ENCODE peak calls at places on chromosomes 2 and 18, in seven cellular contexts. One of them, this sample, is unnamed.

GRCh38 chr2:8241317-8241716 is 440.5 kb upstream of the ID2 start:
- DNase-seq in OCI-LY7: no peak
- DNase-seq in dorsolateral prefrontal cortex: no peak
- DNase-seq in right lobe of liver: peak
- DNase-seq in AG04450: no peak
- DNase-seq in epithelial cell of esophagus: no peak
- DNase-seq in body of pancreas: no peak
- DNase-seq in this sample: no peak

GRCh38 chr18:58578321-58578720 is 50.6 kb downstream of the ALPK2 start:
- DNase-seq in right lobe of liver: no peak
- DNase-seq in AG04450: no peak
- DNase-seq in OCI-LY7: no peak
- DNase-seq in body of pancreas: no peak
- DNase-seq in dorsolateral prefrontal cortex: no peak
- DNase-seq in epithelial cell of esophagus: no peak
- DNase-seq in this sample: no peak

GRCh38 chr18:28404721-28405120 is 227.8 kb upstream of the CDH2 start:
- DNase-seq in body of pancreas: no peak
- DNase-seq in dorsolateral prefrontal cortex: no peak
- DNase-seq in OCI-LY7: no peak
- DNase-seq in right lobe of liver: no peak
- DNase-seq in AG04450: no peak
- DNase-seq in epithelial cell of esophagus: no peak
- DNase-seq in this sample: no peak

GRCh38 chr2:152486737-152487063 is 151.7 kb downstream of the FMNL2 start:
- DNase-seq in right lobe of liver: no peak
- DNase-seq in dorsolateral prefrontal cortex: no peak
- DNase-seq in body of pancreas: no peak
- DNase-seq in OCI-LY7: no peak
- DNase-seq in epithelial cell of esophagus: no peak
- DNase-seq in AG04450: no peak
- DNase-seq in this sample: no peak

GRCh38 chr2:227813562-227814353 is at the start of gene CCL20:
- DNase-seq in body of pancreas: no peak
- DNase-seq in epithelial cell of esophagus: peak
- DNase-seq in AG04450: no peak
- DNase-seq in dorsolateral prefrontal cortex: no peak
- DNase-seq in right lobe of liver: no peak
- DNase-seq in OCI-LY7: no peak
- DNase-seq in this sample: peak

GRCh38 chr2:140454717-140455116 is 1674.5 kb upstream of the NXPH2 start:
- DNase-seq in AG04450: peak
- DNase-seq in dorsolateral prefrontal cortex: no peak
- DNase-seq in OCI-LY7: no peak
- DNase-seq in body of pancreas: no peak
- DNase-seq in right lobe of liver: no peak
- DNase-seq in epithelial cell of esophagus: peak
- DNase-seq in this sample: no peak

GRCh38 chr2:74944987-74945782 is 13.3 kb upstream of the POLE4 start:
- DNase-seq in dorsolateral prefrontal cortex: no peak
- DNase-seq in right lobe of liver: no peak
- DNase-seq in body of pancreas: no peak
- DNase-seq in OCI-LY7: peak
- DNase-seq in AG04450: no peak
- DNase-seq in epithelial cell of esophagus: no peak
- DNase-seq in this sample: no peak

GRCh38 chr2:197158591-197159550 is 151.7 kb downstream of the ANKRD44 start:
- DNase-seq in OCI-LY7: no peak
- DNase-seq in epithelial cell of esophagus: no peak
- DNase-seq in right lobe of liver: no peak
- DNase-seq in AG04450: no peak
- DNase-seq in dorsolateral prefrontal cortex: no peak
- DNase-seq in body of pancreas: no peak
- DNase-seq in this sample: no peak

GRCh38 chr2:12883911-12884310 is 167.2 kb downstream of the TRIB2 start:
- DNase-seq in OCI-LY7: no peak
- DNase-seq in body of pancreas: no peak
- DNase-seq in dorsolateral prefrontal cortex: no peak
- DNase-seq in right lobe of liver: no peak
- DNase-seq in epithelial cell of esophagus: no peak
- DNase-seq in AG04450: no peak
- DNase-seq in this sample: no peak

GRCh38 chr2:19785432-19785831 is 116.4 kb downstream of the TTC32 start:
- DNase-seq in body of pancreas: no peak
- DNase-seq in dorsolateral prefrontal cortex: no peak
- DNase-seq in AG04450: no peak
- DNase-seq in epithelial cell of esophagus: peak
- DNase-seq in right lobe of liver: no peak
- DNase-seq in OCI-LY7: no peak
- DNase-seq in this sample: no peak
- H3K4me3 ChIP-seq in body of pancreas: no peak
- H3K4me3 ChIP-seq in dorsolateral prefrontal cortex: no peak
- H3K4me3 ChIP-seq in AG04450: no peak
- H3K4me3 ChIP-seq in epithelial cell of esophagus: no peak
- H3K4me3 ChIP-seq in right lobe of liver: no peak
- H3K4me3 ChIP-seq in OCI-LY7: no peak
- H3K4me3 ChIP-seq in this sample: no peak

GRCh38 chr2:25971596-25971995 is 10.7 kb downstream of the KIF3C start:
- DNase-seq in AG04450: no peak
- DNase-seq in body of pancreas: no peak
- DNase-seq in epithelial cell of esophagus: no peak
- DNase-seq in OCI-LY7: no peak
- DNase-seq in dorsolateral prefrontal cortex: no peak
- DNase-seq in right lobe of liver: no peak
- DNase-seq in this sample: no peak

GRCh38 chr2:25977768-25978167 is 4.5 kb downstream of the KIF3C start:
- DNase-seq in right lobe of liver: peak
- DNase-seq in epithelial cell of esophagus: peak
- DNase-seq in OCI-LY7: no peak
- DNase-seq in AG04450: no peak
- DNase-seq in body of pancreas: no peak
- DNase-seq in dorsolateral prefrontal cortex: no peak
- DNase-seq in this sample: no peak

GRCh38 chr2:25966531-25967265 is 15.6 kb downstream of the KIF3C start:
- DNase-seq in right lobe of liver: no peak
- DNase-seq in OCI-LY7: no peak
- DNase-seq in dorsolateral prefrontal cortex: no peak
- DNase-seq in body of pancreas: no peak
- DNase-seq in epithelial cell of esophagus: no peak
- DNase-seq in AG04450: no peak
- DNase-seq in this sample: no peak

GRCh38 chr2:25976884-25977741 is 5.2 kb downstream of the KIF3C start:
- DNase-seq in OCI-LY7: no peak
- DNase-seq in AG04450: no peak
- DNase-seq in epithelial cell of esophagus: peak
- DNase-seq in right lobe of liver: no peak
- DNase-seq in body of pancreas: no peak
- DNase-seq in dorsolateral prefrontal cortex: peak
- DNase-seq in this sample: no peak

GRCh38 chr2:25972049-25972823 is 10.1 kb downstream of the KIF3C start:
- DNase-seq in AG04450: no peak
- DNase-seq in body of pancreas: no peak
- DNase-seq in right lobe of liver: no peak
- DNase-seq in dorsolateral prefrontal cortex: no peak
- DNase-seq in epithelial cell of esophagus: no peak
- DNase-seq in OCI-LY7: no peak
- DNase-seq in this sample: no peak
- TF ChIP-seq CTCF in AG04450: no peak
- TF ChIP-seq CTCF in body of pancreas: no peak
- TF ChIP-seq CTCF in right lobe of liver: no peak
- TF ChIP-seq CTCF in dorsolateral prefrontal cortex: no peak
- TF ChIP-seq CTCF in epithelial cell of esophagus: no peak
- TF ChIP-seq CTCF in OCI-LY7: no peak
- TF ChIP-seq CTCF in this sample: no peak

GRCh38 chr2:155902635-155903034 is 429.9 kb downstream of the NR4A2 start:
- DNase-seq in body of pancreas: no peak
- DNase-seq in dorsolateral prefrontal cortex: no peak
- DNase-seq in AG04450: no peak
- DNase-seq in epithelial cell of esophagus: no peak
- DNase-seq in right lobe of liver: no peak
- DNase-seq in OCI-LY7: no peak
- DNase-seq in this sample: no peak

GRCh38 chr2:155904720-155905119 is 427.8 kb downstream of the NR4A2 start:
- DNase-seq in right lobe of liver: no peak
- DNase-seq in OCI-LY7: no peak
- DNase-seq in body of pancreas: no peak
- DNase-seq in epithelial cell of esophagus: no peak
- DNase-seq in AG04450: no peak
- DNase-seq in dorsolateral prefrontal cortex: no peak
- DNase-seq in this sample: no peak

GRCh38 chr2:155908567-155908966 is 424.0 kb downstream of the NR4A2 start:
- DNase-seq in right lobe of liver: no peak
- DNase-seq in AG04450: no peak
- DNase-seq in dorsolateral prefrontal cortex: no peak
- DNase-seq in body of pancreas: no peak
- DNase-seq in epithelial cell of esophagus: peak
- DNase-seq in OCI-LY7: no peak
- DNase-seq in this sample: no peak

GRCh38 chr2:155905640-155906039 is 426.9 kb downstream of the NR4A2 start:
- DNase-seq in dorsolateral prefrontal cortex: no peak
- DNase-seq in AG04450: no peak
- DNase-seq in OCI-LY7: no peak
- DNase-seq in epithelial cell of esophagus: no peak
- DNase-seq in body of pancreas: no peak
- DNase-seq in right lobe of liver: no peak
- DNase-seq in this sample: no peak
- H3K4me3 ChIP-seq in dorsolateral prefrontal cortex: no peak
- H3K4me3 ChIP-seq in AG04450: no peak
- H3K4me3 ChIP-seq in OCI-LY7: no peak
- H3K4me3 ChIP-seq in epithelial cell of esophagus: no peak
- H3K4me3 ChIP-seq in body of pancreas: no peak
- H3K4me3 ChIP-seq in right lobe of liver: no peak
- H3K4me3 ChIP-seq in this sample: no peak

GRCh38 chr2:219619235-219619634 is 8.2 kb upstream of the SLC4A3 start:
- DNase-seq in right lobe of liver: no peak
- DNase-seq in dorsolateral prefrontal cortex: no peak
- DNase-seq in OCI-LY7: no peak
- DNase-seq in AG04450: no peak
- DNase-seq in epithelial cell of esophagus: no peak
- DNase-seq in body of pancreas: no peak
- DNase-seq in this sample: no peak
- TF ChIP-seq CTCF in right lobe of liver: no peak
- TF ChIP-seq CTCF in dorsolateral prefrontal cortex: no peak
- TF ChIP-seq CTCF in OCI-LY7: peak
- TF ChIP-seq CTCF in AG04450: no peak
- TF ChIP-seq CTCF in epithelial cell of esophagus: no peak
- TF ChIP-seq CTCF in body of pancreas: no peak
- TF ChIP-seq CTCF in this sample: no peak

DNA sequence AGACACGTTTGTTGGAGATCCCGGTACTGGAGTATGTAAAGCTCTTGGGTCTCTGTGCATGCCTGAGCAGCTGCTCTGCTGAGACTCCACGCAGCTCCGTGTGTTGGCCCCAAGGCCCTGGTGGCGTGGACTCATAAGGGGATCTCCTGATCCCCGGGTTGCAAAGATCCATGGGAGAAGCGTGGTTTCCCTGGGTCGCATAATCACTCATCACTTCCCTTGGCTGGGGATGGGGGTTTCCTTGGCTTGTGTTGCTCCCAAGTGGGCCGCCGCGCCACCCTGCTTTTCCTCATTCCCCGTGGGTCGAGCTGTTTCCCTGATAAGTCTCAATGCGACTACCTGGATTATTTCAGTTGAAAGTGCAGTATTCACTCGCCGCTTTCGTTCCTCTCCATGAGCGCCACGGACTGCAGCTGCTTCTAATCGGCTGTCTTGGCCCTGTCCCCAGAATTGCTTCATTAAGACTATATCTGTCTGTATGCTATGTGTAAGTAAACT is 76.0 kb downstream of the EPC2 start:
- DNase-seq in body of pancreas: peak
- DNase-seq in epithelial cell of esophagus: no peak
- DNase-seq in AG04450: no peak
- DNase-seq in dorsolateral prefrontal cortex: no peak
- DNase-seq in OCI-LY7: no peak
- DNase-seq in right lobe of liver: no peak
- DNase-seq in this sample: no peak
- H3K4me3 ChIP-seq in body of pancreas: no peak
- H3K4me3 ChIP-seq in epithelial cell of esophagus: no peak
- H3K4me3 ChIP-seq in AG04450: no peak
- H3K4me3 ChIP-seq in dorsolateral prefrontal cortex: peak
- H3K4me3 ChIP-seq in OCI-LY7: no peak
- H3K4me3 ChIP-seq in right lobe of liver: no peak
- H3K4me3 ChIP-seq in this sample: no peak

DNA sequence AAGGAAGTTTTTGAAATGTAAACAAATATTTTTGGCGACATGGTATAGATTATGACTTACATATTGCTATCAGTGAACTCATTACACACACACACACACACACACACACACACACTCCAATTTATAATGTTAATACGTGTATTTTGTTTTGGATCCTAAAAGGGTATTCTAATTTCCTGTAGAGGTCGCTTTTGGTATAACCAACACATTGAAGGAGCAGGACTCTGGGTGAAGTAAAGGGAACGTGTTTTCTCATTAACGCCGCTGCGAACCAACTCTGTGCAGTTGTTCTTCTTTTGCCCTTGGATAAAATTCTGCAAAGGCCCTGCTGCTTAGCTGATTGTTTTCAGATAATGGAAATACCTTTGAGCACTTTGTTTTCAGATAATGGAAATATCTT is 190.4 kb downstream of the PMAIP1 start:
- DNase-seq in epithelial cell of esophagus: peak
- DNase-seq in body of pancreas: no peak
- DNase-seq in OCI-LY7: peak
- DNase-seq in right lobe of liver: no peak
- DNase-seq in AG04450: no peak
- DNase-seq in dorsolateral prefrontal cortex: no peak
- DNase-seq in this sample: no peak
- TF ChIP-seq CTCF in epithelial cell of esophagus: peak
- TF ChIP-seq CTCF in body of pancreas: no peak
- TF ChIP-seq CTCF in OCI-LY7: peak
- TF ChIP-seq CTCF in right lobe of liver: no peak
- TF ChIP-seq CTCF in AG04450: peak
- TF ChIP-seq CTCF in dorsolateral prefrontal cortex: peak
- TF ChIP-seq CTCF in this sample: no peak

This sample was measured in transverse colon.